ENCODE peak calls at places on chromosomes 13 and 19, in six cellular contexts. U is tibial artery, T is ovary, Z is GM23338, E is suprapubic skin, J is endothelial cell. C is an unnamed sample.

GRCh38 chr13:38103851-38104250 is 234.3 kb upstream of the TRPC4 start:
- DNase-seq in U (no peak), T (no peak), Z (no peak), E (no peak), J (no peak), C (no peak)

GRCh38 chr19:40191836-40192646 is 815 bp downstream of the MAP3K10 start:
- DNase-seq in U (no peak), T (peak), Z (peak), E (peak), J (peak), C (peak)

GRCh38 chr13:113863511-113864302 is at the start of gene GAS6:
- DNase-seq in U (no peak), T (peak), Z (peak), E (peak), J (peak), C (peak)

GRCh38 chr13:105847532-105848295 is 687.7 kb downstream of the EFNB2 start:
- DNase-seq in U (no peak), T (no peak), Z (no peak), E (no peak), J (no peak), C (no peak)

GRCh38 chr19:7729831-7730285 is 2.1 kb downstream of the CLEC4G start:
- DNase-seq in U (no peak), T (no peak), Z (peak), E (no peak), J (no peak), C (no peak)

GRCh38 chr19:23867895-23868294 is 46.8 kb upstream of the ZNF726 start:
- DNase-seq in U (no peak), T (no peak), Z (peak), E (no peak), J (no peak), C (no peak)

GRCh38 chr13:102870677-102871415 is 25.0 kb downstream of the ERCC5 start:
- DNase-seq in U (no peak), T (peak), Z (peak), E (no peak), J (peak), C (peak)

GRCh38 chr13:67120872-67121531 is 109.1 kb downstream of the PCDH9 start:
- DNase-seq in U (no peak), T (no peak), Z (no peak), E (no peak), J (no peak), C (no peak)

GRCh38 chr19:13985771-13986347 is 20.3 kb downstream of the RFX1 start:
- DNase-seq in U (no peak), T (no peak), Z (peak), E (no peak), J (no peak), C (no peak)

GRCh38 chr13:72504026-72504925 is 223.2 kb downstream of the MZT1 start:
- DNase-seq in U (no peak), T (no peak), Z (no peak), E (no peak), J (no peak), C (no peak)

GRCh38 chr19:39870171-39870971 is 24.2 kb upstream of the FBL start:
- DNase-seq in U (no peak), T (no peak), Z (peak), E (no peak), J (no peak), C (no peak)

GRCh38 chr19:1131718-1132552 is 28.1 kb downstream of the GPX4 start:
- DNase-seq in U (peak), T (peak), Z (peak), E (peak), J (peak), C (peak)

GRCh38 chr19:44745386-44745831 is 3.1 kb upstream of the BCL3 start:
- DNase-seq in U (peak), T (peak), Z (peak), E (peak), J (no peak), C (no peak)

GRCh38 chr19:12994701-12995595 is at the start of gene NFIX:
- DNase-seq in U (peak), T (peak), Z (peak), E (peak), J (peak), C (no peak)

GRCh38 chr19:45404557-45405434 is at the start of gene PPP1R13L:
- DNase-seq in U (peak), T (peak), Z (peak), E (peak), J (peak), C (no peak)

GRCh38 chr13:50685491-50685890 is 158.0 kb downstream of the DLEU7 start:
- DNase-seq in U (peak), T (no peak), Z (peak), E (peak), J (no peak), C (no peak)

GRCh38 chr19:57245959-57246358 is 5.5 kb downstream of the ZNF805 start:
- DNase-seq in U (no peak), T (no peak), Z (no peak), E (no peak), J (no peak), C (no peak)

GRCh38 chr13:45941261-45941660 is 89.7 kb upstream of the SIAH3 start:
- DNase-seq in U (no peak), T (no peak), Z (peak), E (no peak), J (no peak), C (no peak)

GRCh38 chr19:2345794-2346663 is 14.0 kb upstream of the TMPRSS9 start:
- DNase-seq in U (no peak), T (peak), Z (no peak), E (no peak), J (no peak), C (no peak)

GRCh38 chr19:47479701-47480503 is 4.1 kb downstream of the KPTN start:
- DNase-seq in U (no peak), T (no peak), Z (peak), E (no peak), J (peak), C (no peak)

GRCh38 chr13:90641884-90642283 is 705.6 kb upstream of the MIR17HG start:
- DNase-seq in U (no peak), T (no peak), Z (no peak), E (no peak), J (no peak), C (no peak)

GRCh38 chr13:90645582-90645981 is 701.9 kb upstream of the MIR17HG start:
- DNase-seq in U (no peak), T (no peak), Z (no peak), E (no peak), J (no peak), C (no peak)

GRCh38 chr13:90640976-90641375 is 706.5 kb upstream of the MIR17HG start:
- DNase-seq in U (no peak), T (no peak), Z (no peak), E (no peak), J (no peak), C (no peak)
- TF ChIP-seq CTCF in U (no peak), T (no peak), Z (no peak), E (no peak), J (no peak), C (no peak)

DNA sequence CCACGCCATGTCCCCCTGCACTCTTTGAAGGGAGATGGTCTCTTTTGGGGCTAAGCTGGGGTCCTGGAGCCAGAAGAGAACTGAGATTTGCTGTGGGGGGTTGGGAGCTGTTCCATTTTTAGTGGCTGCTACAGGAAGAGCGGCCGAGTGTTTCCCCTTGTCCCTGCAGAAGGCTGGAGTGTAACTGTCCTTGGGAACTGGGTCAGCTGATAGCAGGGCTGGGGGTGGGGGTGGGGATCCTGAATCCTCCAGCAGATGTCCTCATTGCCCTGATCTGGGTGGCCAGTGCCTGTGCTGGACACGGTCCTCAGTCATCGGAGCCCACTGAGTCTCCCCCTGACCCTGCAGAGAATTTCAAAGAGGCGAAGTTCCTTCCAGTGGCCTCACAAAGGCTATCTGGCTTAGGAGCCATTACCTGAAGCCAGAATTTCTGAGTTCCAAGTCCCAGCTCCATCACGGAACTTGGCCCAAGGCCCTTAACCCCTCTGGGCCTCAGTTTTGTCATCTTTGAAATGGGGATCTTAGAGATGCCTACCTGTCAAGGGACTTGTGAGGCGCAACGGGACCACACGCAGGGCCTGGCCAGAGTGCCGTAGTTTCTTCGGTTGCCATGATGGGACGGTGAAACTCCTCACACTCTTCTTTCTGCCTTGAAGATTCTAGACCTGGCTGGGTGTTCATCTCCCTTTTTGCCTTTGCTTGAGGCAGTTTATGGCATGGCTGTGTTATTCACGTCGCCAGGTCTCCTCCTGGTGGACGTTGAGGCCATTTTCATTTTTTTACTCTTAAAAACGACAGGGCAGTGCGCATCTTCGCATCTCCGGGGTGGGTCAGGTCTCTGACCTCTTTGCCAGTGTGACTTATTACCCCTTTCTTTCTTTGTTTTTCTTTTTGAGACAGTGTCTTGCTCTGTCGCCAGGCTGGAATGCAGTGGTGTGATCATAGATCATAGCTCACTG is 51.9 kb downstream of the DNM2 start:
- DNase-seq in U (peak), T (peak), Z (peak), E (no peak), J (peak), C (no peak)
- TF ChIP-seq CTCF in U (peak), T (no peak), Z (peak), E (peak), J (peak), C (peak)

GRCh38 chr19:5387472-5387871 is 46.9 kb upstream of the PTPRS start:
- DNase-seq in U (no peak), T (no peak), Z (no peak), E (no peak), J (no peak), C (no peak)
- TF ChIP-seq CTCF in U (no peak), T (no peak), Z (no peak), E (no peak), J (no peak), C (no peak)

GRCh38 chr19:41363371-41363752 is 587 bp downstream of the B9D2 start:
- DNase-seq in U (no peak), T (no peak), Z (no peak), E (no peak), J (no peak), C (no peak)
- TF ChIP-seq CTCF in U (no peak), T (no peak), Z (no peak), E (no peak), J (no peak), C (no peak)

GRCh38 chr13:70104481-70104880 is 3.1 kb upstream of the ATXN8OS start:
- DNase-seq in U (no peak), T (no peak), Z (no peak), E (no peak), J (no peak), C (no peak)

DNA sequence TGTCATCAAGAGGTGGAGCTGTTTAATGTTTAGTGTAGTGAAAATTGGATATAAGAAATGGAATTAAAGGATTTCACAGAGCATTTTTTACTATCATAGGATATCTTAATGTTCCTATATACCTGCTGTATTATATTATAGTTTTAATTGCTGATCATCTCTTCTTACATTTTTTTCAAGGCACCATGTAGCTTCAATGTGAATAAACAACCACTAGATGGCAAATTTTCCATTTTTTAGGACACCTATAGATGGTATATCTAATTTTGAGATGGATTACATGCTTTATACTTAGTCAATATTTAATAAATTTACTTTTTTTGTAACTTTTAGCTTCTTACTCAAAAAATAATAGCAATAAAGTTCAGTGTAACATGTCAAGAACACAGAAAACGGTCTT is 9.0 kb upstream of the ATXN8OS start:
- DNase-seq in U (no peak), T (no peak), Z (peak), E (no peak), J (no peak), C (no peak)
- TF ChIP-seq CTCF in U (no peak), T (no peak), Z (peak), E (no peak), J (peak), C (peak)